ENCODE peak calls at places on chromosome 5, in seven cellular contexts. A, L, M, V, W, D and B are unnamed samples.

GRCh38 chr5:36683821-36684434 is 77.5 kb downstream of the SLC1A3 start:
- DNase-seq in A (no peak), L (no peak), M (no peak), V (peak), W (no peak), D (no peak), B (no peak)

GRCh38 chr5:86884608-86885007 is 266.9 kb downstream of the COX7C start:
- DNase-seq in A (no peak), L (no peak), M (no peak), V (no peak), W (no peak), D (no peak), B (no peak)

GRCh38 chr5:176796411-176796810 is 13.9 kb upstream of the UNC5A start:
- DNase-seq in A (no peak), L (no peak), M (no peak), V (no peak), W (no peak), D (peak), B (no peak)

GRCh38 chr5:60652206-60652605 is 47.8 kb downstream of the DEPDC1B start:
- DNase-seq in A (no peak), L (no peak), M (no peak), V (no peak), W (no peak), D (no peak), B (no peak)

GRCh38 chr5:33649801-33650482 is 209.2 kb downstream of the TARS1 start:
- DNase-seq in A (no peak), L (peak), M (no peak), V (no peak), W (no peak), D (no peak), B (no peak)

GRCh38 chr5:139453683-139454567 is 8.6 kb downstream of the ECSCR start:
- DNase-seq in A (no peak), L (no peak), M (no peak), V (no peak), W (no peak), D (no peak), B (no peak)

GRCh38 chr5:52690236-52690685 is 97.5 kb upstream of the ITGA1 start:
- DNase-seq in A (no peak), L (peak), M (no peak), V (no peak), W (no peak), D (no peak), B (no peak)

GRCh38 chr5:60517850-60518249 is 182.1 kb downstream of the DEPDC1B start:
- DNase-seq in A (no peak), L (no peak), M (no peak), V (no peak), W (no peak), D (no peak), B (no peak)

GRCh38 chr5:91641730-91642350 is 258.7 kb upstream of the ARRDC3 start:
- DNase-seq in A (no peak), L (no peak), M (no peak), V (peak), W (peak), D (peak), B (no peak)

GRCh38 chr5:50440651-50441478 is at the start of gene EMB:
- DNase-seq in A (peak), L (peak), M (peak), V (peak), W (peak), D (peak), B (peak)

GRCh38 chr5:141475625-141476131 is at the start of gene PCDHGC3:
- DNase-seq in A (peak), L (peak), M (peak), V (peak), W (peak), D (peak), B (no peak)

GRCh38 chr5:68354315-68354714 is 138.8 kb downstream of the PIK3R1 start:
- DNase-seq in A (no peak), L (no peak), M (no peak), V (no peak), W (no peak), D (no peak), B (no peak)

GRCh38 chr5:35339616-35340100 is 109.4 kb upstream of the PRLR start:
- DNase-seq in A (no peak), L (no peak), M (no peak), V (no peak), W (no peak), D (no peak), B (no peak)

GRCh38 chr5:135569755-135570452 is 8.9 kb downstream of the CXCL14 start:
- DNase-seq in A (no peak), L (peak), M (no peak), V (no peak), W (peak), D (peak), B (no peak)

GRCh38 chr5:134609232-134609851 is 23.3 kb downstream of the SAR1B start:
- DNase-seq in A (no peak), L (no peak), M (no peak), V (no peak), W (no peak), D (no peak), B (no peak)

GRCh38 chr5:75362474-75362975 is 25.5 kb downstream of the HMGCR start:
- DNase-seq in A (no peak), L (no peak), M (no peak), V (no peak), W (no peak), D (no peak), B (no peak)

GRCh38 chr5:115934388-115934974 is 27.8 kb upstream of the LVRN start:
- DNase-seq in A (no peak), L (no peak), M (no peak), V (no peak), W (no peak), D (no peak), B (no peak)

GRCh38 chr5:175556794-175557193 is 78.4 kb downstream of the SFXN1 start:
- DNase-seq in A (no peak), L (peak), M (no peak), V (no peak), W (no peak), D (peak), B (no peak)

GRCh38 chr5:74124826-74125225 is 498.8 kb downstream of the ARHGEF28 start:
- DNase-seq in A (no peak), L (peak), M (no peak), V (no peak), W (no peak), D (no peak), B (no peak)

GRCh38 chr5:151758141-151758429 is 346 bp downstream of the ATOX1 start:
- DNase-seq in A (no peak), L (no peak), M (no peak), V (no peak), W (no peak), D (no peak), B (no peak)

GRCh38 chr5:71974622-71975021 is 132.7 kb upstream of the MAP1B start:
- DNase-seq in A (no peak), L (no peak), M (no peak), V (no peak), W (no peak), D (no peak), B (no peak)

GRCh38 chr5:95759634-95760033 is 28.5 kb downstream of the RHOBTB3 start:
- DNase-seq in A (no peak), L (no peak), M (no peak), V (no peak), W (no peak), D (no peak), B (no peak)

GRCh38 chr5:17190242-17190778 is 27.1 kb upstream of the BASP1 start:
- DNase-seq in A (no peak), L (peak), M (no peak), V (peak), W (peak), D (no peak), B (no peak)

GRCh38 chr5:42614509-42614908 is 142.1 kb upstream of the CCDC152 start:
- DNase-seq in A (no peak), L (no peak), M (no peak), V (no peak), W (no peak), D (no peak), B (no peak)

GRCh38 chr5:127442085-127442484 is 75.4 kb upstream of the PRRC1 start:
- DNase-seq in A (no peak), L (no peak), M (no peak), V (peak), W (no peak), D (no peak), B (no peak)

GRCh38 chr5:88925692-88926490 is 42.9 kb upstream of the MEF2C start:
- DNase-seq in A (no peak), L (no peak), M (no peak), V (no peak), W (no peak), D (no peak), B (no peak)

GRCh38 chr5:74313896-74314295 is 326.6 kb downstream of the ENC1 start:
- DNase-seq in A (no peak), L (no peak), M (no peak), V (no peak), W (no peak), D (no peak), B (no peak)

GRCh38 chr5:558326-558725 is 34.1 kb upstream of the SLC9A3 start:
- DNase-seq in A (peak), L (no peak), M (no peak), V (no peak), W (no peak), D (peak), B (peak)

GRCh38 chr5:172048170-172048422 is 41.7 kb upstream of the FBXW11 start:
- DNase-seq in A (no peak), L (no peak), M (no peak), V (no peak), W (no peak), D (no peak), B (no peak)

GRCh38 chr5:1795506-1795905 is 4.1 kb downstream of the MRPL36 start:
- DNase-seq in A (no peak), L (no peak), M (no peak), V (no peak), W (no peak), D (no peak), B (no peak)